ENCODE peak calls at places on chromosomes 6 and 20, in four cellular contexts. One of them, this sample, is unnamed.

GRCh38 chr6:33787336-33787953 is 1.5 kb downstream of the LEMD2 start:
- DNase-seq in RWPE1: no peak
- DNase-seq in cardiac muscle cell: peak
- DNase-seq in epithelial cell of esophagus: peak
- DNase-seq in this sample: peak

GRCh38 chr6:111872521-111873177 is 603 bp downstream of the FYN start:
- DNase-seq in RWPE1: no peak
- DNase-seq in cardiac muscle cell: no peak
- DNase-seq in epithelial cell of esophagus: no peak
- DNase-seq in this sample: no peak

GRCh38 chr6:129709451-129709908 is 497 bp downstream of the ARHGAP18 start:
- DNase-seq in RWPE1: no peak
- DNase-seq in cardiac muscle cell: peak
- DNase-seq in epithelial cell of esophagus: no peak
- DNase-seq in this sample: no peak

GRCh38 chr20:42308980-42309524 is 690.9 kb upstream of the CHD6 start:
- DNase-seq in RWPE1: no peak
- DNase-seq in cardiac muscle cell: no peak
- DNase-seq in epithelial cell of esophagus: no peak
- DNase-seq in this sample: no peak

GRCh38 chr20:3670511-3670910 is 7.3 kb upstream of the GFRA4 start:
- DNase-seq in RWPE1: no peak
- DNase-seq in cardiac muscle cell: no peak
- DNase-seq in epithelial cell of esophagus: no peak
- DNase-seq in this sample: no peak

GRCh38 chr6:15491255-15491985 is 171.4 kb downstream of the DTNBP1 start:
- DNase-seq in RWPE1: peak
- DNase-seq in cardiac muscle cell: peak
- DNase-seq in epithelial cell of esophagus: peak
- DNase-seq in this sample: peak

GRCh38 chr20:33767739-33768138 is 35.9 kb downstream of the ZNF341 start:
- DNase-seq in RWPE1: no peak
- DNase-seq in cardiac muscle cell: no peak
- DNase-seq in epithelial cell of esophagus: no peak
- DNase-seq in this sample: no peak

GRCh38 chr6:7086488-7086887 is 21.3 kb upstream of the RREB1 start:
- DNase-seq in RWPE1: no peak
- DNase-seq in cardiac muscle cell: peak
- DNase-seq in epithelial cell of esophagus: peak
- DNase-seq in this sample: no peak

GRCh38 chr6:88970301-88970700 is 6.9 kb upstream of the RNGTT start:
- DNase-seq in RWPE1: no peak
- DNase-seq in cardiac muscle cell: no peak
- DNase-seq in epithelial cell of esophagus: no peak
- DNase-seq in this sample: no peak

GRCh38 chr20:2102585-2103453 is 1.2 kb downstream of the STK35 start:
- DNase-seq in RWPE1: peak
- DNase-seq in cardiac muscle cell: peak
- DNase-seq in epithelial cell of esophagus: peak
- DNase-seq in this sample: peak

GRCh38 chr6:30896541-30896940 is 11.5 kb upstream of the GTF2H4 start:
- DNase-seq in RWPE1: no peak
- DNase-seq in cardiac muscle cell: no peak
- DNase-seq in epithelial cell of esophagus: no peak
- DNase-seq in this sample: no peak

GRCh38 chr20:44017211-44017610 is 102.6 kb downstream of the TOX2 start:
- DNase-seq in RWPE1: no peak
- DNase-seq in cardiac muscle cell: no peak
- DNase-seq in epithelial cell of esophagus: no peak
- DNase-seq in this sample: no peak

GRCh38 chr20:31260326-31260932 is 3.0 kb downstream of the DEFB115 start:
- DNase-seq in RWPE1: peak
- DNase-seq in cardiac muscle cell: no peak
- DNase-seq in epithelial cell of esophagus: peak
- DNase-seq in this sample: peak

GRCh38 chr6:49662877-49663231 is 26.2 kb upstream of the RHAG start:
- DNase-seq in RWPE1: no peak
- DNase-seq in cardiac muscle cell: no peak
- DNase-seq in epithelial cell of esophagus: no peak
- DNase-seq in this sample: no peak

GRCh38 chr6:92361990-92362770 is 1057.2 kb downstream of the EPHA7 start:
- DNase-seq in RWPE1: no peak
- DNase-seq in cardiac muscle cell: no peak
- DNase-seq in epithelial cell of esophagus: no peak
- DNase-seq in this sample: no peak

GRCh38 chr20:36591854-36592641 is 13.5 kb upstream of the RAB5IF start:
- DNase-seq in RWPE1: no peak
- DNase-seq in cardiac muscle cell: peak
- DNase-seq in epithelial cell of esophagus: peak
- DNase-seq in this sample: peak

GRCh38 chr20:20710847-20711315 is 1.6 kb downstream of the RALGAPA2 start:
- DNase-seq in RWPE1: no peak
- DNase-seq in cardiac muscle cell: no peak
- DNase-seq in epithelial cell of esophagus: peak
- DNase-seq in this sample: peak

GRCh38 chr6:154258064-154258757 is 98.4 kb downstream of the IPCEF1 start:
- DNase-seq in RWPE1: no peak
- DNase-seq in cardiac muscle cell: no peak
- DNase-seq in epithelial cell of esophagus: no peak
- DNase-seq in this sample: no peak

GRCh38 chr20:41617059-41617921 is 887 bp downstream of the CHD6 start:
- DNase-seq in RWPE1: peak
- DNase-seq in cardiac muscle cell: peak
- DNase-seq in epithelial cell of esophagus: peak
- DNase-seq in this sample: peak

GRCh38 chr6:151307501-151307900 is 67.7 kb downstream of the AKAP12 start:
- DNase-seq in RWPE1: no peak
- DNase-seq in cardiac muscle cell: no peak
- DNase-seq in epithelial cell of esophagus: no peak
- DNase-seq in this sample: no peak

GRCh38 chr6:104689551-104690205 is 170.0 kb downstream of the HACE1 start:
- DNase-seq in RWPE1: no peak
- DNase-seq in cardiac muscle cell: peak
- DNase-seq in epithelial cell of esophagus: peak
- DNase-seq in this sample: peak

GRCh38 chr6:52551483-52552277 is 25.2 kb downstream of the TRAM2 start:
- DNase-seq in RWPE1: peak
- DNase-seq in cardiac muscle cell: peak
- DNase-seq in epithelial cell of esophagus: peak
- DNase-seq in this sample: peak

GRCh38 chr6:131995924-131996323 is 44.8 kb upstream of the CCN2 start:
- DNase-seq in RWPE1: peak
- DNase-seq in cardiac muscle cell: peak
- DNase-seq in epithelial cell of esophagus: peak
- DNase-seq in this sample: peak

GRCh38 chr20:37389241-37389747 is 43.4 kb downstream of the SRC start:
- DNase-seq in RWPE1: no peak
- DNase-seq in cardiac muscle cell: no peak
- DNase-seq in epithelial cell of esophagus: no peak
- DNase-seq in this sample: no peak

GRCh38 chr20:63249891-63250290 is 4.4 kb downstream of the NKAIN4 start:
- DNase-seq in RWPE1: no peak
- DNase-seq in cardiac muscle cell: no peak
- DNase-seq in epithelial cell of esophagus: no peak
- DNase-seq in this sample: no peak

GRCh38 chr20:63081831-63082230 is 75.1 kb upstream of the BHLHE23 start:
- DNase-seq in RWPE1: no peak
- DNase-seq in cardiac muscle cell: no peak
- DNase-seq in epithelial cell of esophagus: no peak
- DNase-seq in this sample: no peak

GRCh38 chr20:31374346-31374745 is 5.9 kb downstream of the DEFB118 start:
- DNase-seq in RWPE1: no peak
- DNase-seq in cardiac muscle cell: no peak
- DNase-seq in epithelial cell of esophagus: no peak
- DNase-seq in this sample: no peak

GRCh38 chr6:14506656-14507242 is 389.2 kb downstream of the CD83 start:
- DNase-seq in RWPE1: no peak
- DNase-seq in cardiac muscle cell: no peak
- DNase-seq in epithelial cell of esophagus: peak
- DNase-seq in this sample: peak

GRCh38 chr20:36322131-36322530 is 16.0 kb downstream of the DLGAP4 start:
- DNase-seq in RWPE1: no peak
- DNase-seq in cardiac muscle cell: no peak
- DNase-seq in epithelial cell of esophagus: no peak
- DNase-seq in this sample: no peak

GRCh38 chr6:52718535-52718934 is 44.7 kb downstream of the GSTA2 start:
- DNase-seq in RWPE1: no peak
- DNase-seq in cardiac muscle cell: peak
- DNase-seq in epithelial cell of esophagus: peak
- DNase-seq in this sample: peak

GRCh38 chr6:70314240-70314639 is 11.4 kb upstream of the COL9A1 start:
- DNase-seq in RWPE1: no peak
- DNase-seq in cardiac muscle cell: peak
- DNase-seq in epithelial cell of esophagus: no peak
- DNase-seq in this sample: no peak

GRCh38 chr20:59205044-59205443 is 41.4 kb downstream of the ZNF831 start:
- DNase-seq in RWPE1: no peak
- DNase-seq in cardiac muscle cell: no peak
- DNase-seq in epithelial cell of esophagus: no peak
- DNase-seq in this sample: no peak

GRCh38 chr20:21640556-21640955 is 64.9 kb upstream of the PAX1 start:
- DNase-seq in RWPE1: peak
- DNase-seq in cardiac muscle cell: no peak
- DNase-seq in epithelial cell of esophagus: peak
- DNase-seq in this sample: peak

GRCh38 chr6:1199981-1200637 is 111.8 kb upstream of the FOXQ1 start:
- DNase-seq in RWPE1: no peak
- DNase-seq in cardiac muscle cell: no peak
- DNase-seq in epithelial cell of esophagus: no peak
- DNase-seq in this sample: no peak

GRCh38 chr6:163416640-163417253 is 2.2 kb downstream of the QKI start:
- DNase-seq in RWPE1: peak
- DNase-seq in cardiac muscle cell: peak
- DNase-seq in epithelial cell of esophagus: peak
- DNase-seq in this sample: peak

GRCh38 chr6:45184937-45185336 is 143.2 kb upstream of the RUNX2 start:
- DNase-seq in RWPE1: no peak
- DNase-seq in cardiac muscle cell: no peak
- DNase-seq in epithelial cell of esophagus: no peak
- DNase-seq in this sample: no peak

GRCh38 chr20:1809121-1809520 is 86.1 kb upstream of the SIRPA start:
- DNase-seq in RWPE1: peak
- DNase-seq in cardiac muscle cell: peak
- DNase-seq in epithelial cell of esophagus: peak
- DNase-seq in this sample: peak

GRCh38 chr6:133393891-133394290 is 152.7 kb downstream of the EYA4 start:
- DNase-seq in RWPE1: no peak
- DNase-seq in cardiac muscle cell: no peak
- DNase-seq in epithelial cell of esophagus: no peak
- DNase-seq in this sample: no peak

DNA sequence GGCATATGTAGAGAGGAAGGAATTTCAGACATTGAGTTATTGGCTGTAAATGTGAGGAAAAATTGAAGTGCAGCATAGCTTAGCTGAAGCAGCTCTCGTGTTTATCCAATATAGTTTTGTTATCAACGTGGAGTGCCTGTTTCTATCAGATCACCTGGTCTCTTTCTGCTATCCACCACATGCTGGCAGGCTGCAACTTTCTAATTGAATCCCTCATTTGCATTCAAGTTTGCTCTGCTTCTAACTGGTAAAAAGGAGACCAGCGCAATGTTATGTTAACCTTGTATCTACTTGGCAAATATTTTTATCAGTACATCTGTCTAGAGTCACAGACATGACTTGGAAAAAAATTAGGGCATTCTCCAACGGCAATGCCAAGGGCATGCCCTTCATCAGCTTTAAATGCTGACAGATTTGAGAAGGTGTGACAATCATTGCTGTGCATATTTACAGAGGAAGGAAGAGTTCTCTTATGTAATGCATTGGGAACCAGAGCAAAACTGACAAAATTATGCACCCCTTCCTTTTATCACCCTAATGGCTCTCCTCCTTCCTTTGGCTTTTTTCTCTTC is 1102.9 kb upstream of the FLRT3 start:
- DNase-seq in RWPE1: no peak
- DNase-seq in cardiac muscle cell: no peak
- DNase-seq in epithelial cell of esophagus: no peak
- DNase-seq in this sample: no peak
- TF ChIP-seq CTCF in RWPE1: no peak
- TF ChIP-seq CTCF in cardiac muscle cell: no peak
- TF ChIP-seq CTCF in epithelial cell of esophagus: no peak
- TF ChIP-seq CTCF in this sample: no peak

DNA sequence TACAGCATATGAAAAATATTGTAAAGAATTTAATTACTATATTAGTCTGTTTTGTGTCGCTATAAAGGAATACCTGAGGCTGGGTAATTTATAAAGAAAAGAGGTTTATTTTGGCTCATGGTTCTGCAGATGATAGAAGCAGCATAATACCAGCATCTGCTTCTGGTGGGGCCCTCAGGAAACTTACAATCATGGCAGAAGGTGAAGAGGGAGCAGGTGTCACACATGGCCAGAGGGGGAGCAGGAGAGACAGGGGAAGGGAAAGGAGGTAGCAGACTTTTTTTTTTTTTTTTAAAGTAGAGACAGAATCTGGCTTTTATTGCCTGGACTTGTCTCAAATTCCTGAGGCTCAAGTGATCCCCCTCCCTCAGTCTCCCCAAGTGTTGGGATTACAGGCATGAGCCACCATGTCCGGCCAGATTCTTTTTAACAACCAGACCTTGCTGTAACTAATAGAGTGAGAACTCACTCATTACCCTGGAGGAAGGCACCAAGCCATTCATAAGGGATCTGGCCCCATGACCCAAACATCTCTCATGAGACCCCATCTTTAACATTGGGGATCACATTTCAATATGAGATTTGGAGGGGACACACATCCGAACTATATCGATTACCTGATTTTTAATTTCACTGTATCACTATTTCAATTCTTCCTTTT is 64.6 kb downstream of the MAN1A1 start:
- DNase-seq in RWPE1: no peak
- DNase-seq in cardiac muscle cell: no peak
- DNase-seq in epithelial cell of esophagus: peak
- DNase-seq in this sample: peak
- TF ChIP-seq CTCF in RWPE1: peak
- TF ChIP-seq CTCF in cardiac muscle cell: peak
- TF ChIP-seq CTCF in epithelial cell of esophagus: peak
- TF ChIP-seq CTCF in this sample: peak

DNA sequence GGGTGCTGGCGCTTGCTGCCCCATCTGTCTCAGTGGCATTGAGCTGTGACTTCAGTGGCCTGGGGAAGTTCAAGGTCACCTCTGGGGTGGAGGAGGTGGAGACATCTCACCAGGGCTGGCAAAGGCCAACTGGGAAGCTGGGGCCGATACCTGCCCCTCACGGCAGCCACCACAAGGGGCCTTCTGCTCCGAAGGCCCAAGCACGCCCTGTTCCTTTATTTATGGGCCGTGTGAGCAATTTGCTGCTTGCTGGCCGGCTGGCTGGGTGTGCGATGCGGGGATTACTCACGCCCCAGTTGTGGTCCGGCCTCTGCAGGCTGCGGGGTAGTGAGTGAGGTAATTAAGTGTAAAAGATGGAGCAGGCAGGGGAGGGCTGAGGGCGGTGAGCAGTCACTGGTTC is 13.2 kb upstream of the SCRT2 start:
- DNase-seq in RWPE1: no peak
- DNase-seq in cardiac muscle cell: no peak
- DNase-seq in epithelial cell of esophagus: peak
- DNase-seq in this sample: peak
- TF ChIP-seq CTCF in RWPE1: no peak
- TF ChIP-seq CTCF in cardiac muscle cell: no peak
- TF ChIP-seq CTCF in epithelial cell of esophagus: no peak
- TF ChIP-seq CTCF in this sample: no peak

GRCh38 chr6:90295854-90296345 is 743 bp downstream of the BACH2 start:
- DNase-seq in RWPE1: peak
- DNase-seq in cardiac muscle cell: peak
- DNase-seq in epithelial cell of esophagus: peak
- DNase-seq in this sample: peak
- TF ChIP-seq CTCF in RWPE1: no peak
- TF ChIP-seq CTCF in cardiac muscle cell: peak
- TF ChIP-seq CTCF in epithelial cell of esophagus: peak
- TF ChIP-seq CTCF in this sample: peak

This sample was measured in bronchial epithelial cell.